ENCODE peak calls at places on chromosomes 4 and X, in four cellular contexts. L is stomach, X is upper lobe of left lung, M is lower leg skin. Y is an unnamed sample.

GRCh38 chr4:172095161-172095560 is 282.0 kb downstream of the GALNTL6 start:
- DNase-seq in L (no peak), X (no peak), M (no peak), Y (no peak)

GRCh38 chr4:19375931-19376330 is 875.8 kb upstream of the SLIT2 start:
- DNase-seq in L (no peak), X (no peak), M (no peak), Y (no peak)

GRCh38 chr4:76011700-76012387 is 4.5 kb upstream of the CXCL9 start:
- DNase-seq in L (no peak), X (no peak), M (no peak), Y (no peak)

GRCh38 chrX:153349952-153350351 is 16.0 kb downstream of the ZNF275 start:
- DNase-seq in L (no peak), X (no peak), M (no peak), Y (no peak)

GRCh38 chr4:138401330-138401729 is 159.2 kb upstream of the SLC7A11 start:
- DNase-seq in L (peak), X (no peak), M (no peak), Y (no peak)

GRCh38 chr4:52051615-52052474 is 741 bp downstream of the SPATA18 start:
- DNase-seq in L (peak), X (peak), M (peak), Y (no peak)

GRCh38 chr4:185734214-185734613 is 77.8 kb downstream of the SORBS2 start:
- DNase-seq in L (no peak), X (no peak), M (no peak), Y (no peak)

GRCh38 chr4:9594948-9595347 is 150.7 kb downstream of the DEFB131A start:
- DNase-seq in L (no peak), X (no peak), M (no peak), Y (no peak)

GRCh38 chr4:100414016-100414790 is 103.6 kb downstream of the EMCN start:
- DNase-seq in L (no peak), X (no peak), M (no peak), Y (no peak)

GRCh38 chr4:8277356-8278008 is 7.9 kb downstream of the HTRA3 start:
- DNase-seq in L (no peak), X (no peak), M (no peak), Y (no peak)

GRCh38 chr4:108433832-108434231 is 186.5 kb upstream of the RPL34 start:
- DNase-seq in L (no peak), X (no peak), M (no peak), Y (no peak)

GRCh38 chr4:148007303-148007702 is 275.4 kb downstream of the ARHGAP10 start:
- DNase-seq in L (no peak), X (no peak), M (no peak), Y (peak)

GRCh38 chrX:134423606-134424005 is 36.4 kb upstream of the HPRT1 start:
- DNase-seq in L (no peak), X (no peak), M (no peak), Y (no peak)

GRCh38 chr4:101304916-101305315 is 42.4 kb downstream of the PPP3CA start:
- DNase-seq in L (no peak), X (no peak), M (no peak), Y (no peak)

GRCh38 chr4:166501941-166502382 is 628.9 kb downstream of the TLL1 start:
- DNase-seq in L (no peak), X (peak), M (no peak), Y (peak)

GRCh38 chrX:150581093-150581775 is 12.8 kb downstream of the MTM1 start:
- DNase-seq in L (no peak), X (no peak), M (no peak), Y (peak)

GRCh38 chrX:100663651-100664050 is 19.7 kb downstream of the SRPX2 start:
- DNase-seq in L (no peak), X (no peak), M (no peak), Y (no peak)

GRCh38 chr4:56245547-56246229 is 141.6 kb downstream of the AASDH start:
- DNase-seq in L (no peak), X (no peak), M (no peak), Y (no peak)

GRCh38 chrX:81377329-81377728 is 175.4 kb downstream of the SH3BGRL start:
- DNase-seq in L (no peak), X (no peak), M (no peak), Y (no peak)

GRCh38 chrX:10929747-10930146 is 181.4 kb upstream of the HCCS start:
- DNase-seq in L (no peak), X (no peak), M (no peak), Y (no peak)

GRCh38 chrX:150688911-150689451 is 4.2 kb upstream of the MTMR1 start:
- DNase-seq in L (no peak), X (no peak), M (no peak), Y (peak)

GRCh38 chr4:82493721-82494425 is 63.5 kb downstream of the ENOPH1 start:
- DNase-seq in L (no peak), X (no peak), M (no peak), Y (no peak)

GRCh38 chrX:153773741-153774575 is 6.9 kb upstream of the SRPK3 start:
- DNase-seq in L (no peak), X (no peak), M (no peak), Y (no peak)

GRCh38 chrX:72306085-72306801 is 529 bp upstream of the CITED1 start:
- DNase-seq in L (no peak), X (no peak), M (no peak), Y (no peak)

GRCh38 chr4:89586864-89587263 is 250.1 kb downstream of the SNCA start:
- DNase-seq in L (no peak), X (no peak), M (no peak), Y (no peak)

GRCh38 chr4:186651181-186651603 is 72.5 kb downstream of the FAT1 start:
- DNase-seq in L (no peak), X (no peak), M (no peak), Y (no peak)

GRCh38 chrX:71652405-71652804 is 14.9 kb upstream of the LOC101059915 start:
- DNase-seq in L (peak), X (peak), M (no peak), Y (peak)

GRCh38 chr4:183563874-183564273 is 59.0 kb downstream of the ING2 start:
- DNase-seq in L (no peak), X (peak), M (peak), Y (peak)

GRCh38 chrX:39966186-39966585 is 131.6 kb downstream of the BCOR start:
- DNase-seq in L (no peak), X (no peak), M (no peak), Y (no peak)

GRCh38 chrX:131987252-131987651 is 35.9 kb upstream of the STK26 start:
- DNase-seq in L (no peak), X (no peak), M (no peak), Y (no peak)

GRCh38 chr4:81207793-81208192 is 7.2 kb downstream of the PRKG2 start:
- DNase-seq in L (no peak), X (no peak), M (peak), Y (no peak)

GRCh38 chr4:183807420-183808101 is 97.5 kb upstream of the STOX2 start:
- DNase-seq in L (no peak), X (no peak), M (no peak), Y (no peak)

GRCh38 chr4:77862478-77863216 is at the start of gene MRPL1:
- DNase-seq in L (peak), X (peak), M (peak), Y (peak)
- TF ChIP-seq POLR2A in L (peak), X (peak), M (no peak), Y (peak)

DNA sequence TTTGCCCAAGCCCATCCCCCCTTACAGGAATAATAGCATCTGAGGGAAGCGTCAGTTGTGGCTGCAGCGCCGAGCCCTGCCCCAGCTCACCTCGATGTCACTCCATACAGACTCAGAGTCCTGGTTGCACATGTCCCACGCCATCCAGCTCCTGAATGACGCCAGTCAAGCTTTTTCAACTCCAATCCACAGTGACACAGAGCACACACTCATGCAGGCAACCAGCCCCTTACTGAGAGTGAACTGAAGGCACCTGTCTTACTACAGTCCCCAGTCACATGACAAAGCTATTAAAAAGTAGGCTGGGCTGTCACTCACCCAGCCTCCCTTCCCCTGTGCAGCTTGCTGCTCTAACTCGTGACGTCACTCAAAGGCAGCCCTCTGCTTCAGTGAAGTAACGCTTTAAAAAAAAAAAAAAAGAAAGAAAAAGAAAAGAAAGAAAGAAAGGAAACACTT is at the start of gene PPARGC1A:
- DNase-seq in L (peak), X (peak), M (peak), Y (no peak)
- TF ChIP-seq POLR2A in L (no peak), X (peak), M (no peak), Y (no peak)

DNA sequence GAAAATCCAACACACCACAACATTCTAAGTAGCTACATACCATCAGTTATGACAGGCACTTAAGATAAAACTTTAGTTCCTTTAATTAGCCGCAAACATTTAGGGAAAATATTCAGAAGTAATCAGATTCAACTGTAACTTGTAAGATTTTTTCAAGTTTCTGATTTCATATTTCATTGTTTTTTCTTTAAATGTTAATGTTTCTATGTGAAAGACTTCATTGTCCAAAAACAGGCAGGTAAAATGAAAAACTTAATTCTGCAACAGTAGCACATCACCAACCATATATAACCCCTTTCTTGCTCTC is 11.6 kb upstream of the ODAM start:
- DNase-seq in L (no peak), X (no peak), M (no peak), Y (no peak)
- TF ChIP-seq POLR2A in L (no peak), X (no peak), M (no peak), Y (no peak)

GRCh38 chr4:73034896-73035295 is 34.6 kb downstream of the COX18 start:
- DNase-seq in L (no peak), X (no peak), M (no peak), Y (no peak)
- TF ChIP-seq POLR2A in L (no peak), X (no peak), M (no peak), Y (no peak)

DNA sequence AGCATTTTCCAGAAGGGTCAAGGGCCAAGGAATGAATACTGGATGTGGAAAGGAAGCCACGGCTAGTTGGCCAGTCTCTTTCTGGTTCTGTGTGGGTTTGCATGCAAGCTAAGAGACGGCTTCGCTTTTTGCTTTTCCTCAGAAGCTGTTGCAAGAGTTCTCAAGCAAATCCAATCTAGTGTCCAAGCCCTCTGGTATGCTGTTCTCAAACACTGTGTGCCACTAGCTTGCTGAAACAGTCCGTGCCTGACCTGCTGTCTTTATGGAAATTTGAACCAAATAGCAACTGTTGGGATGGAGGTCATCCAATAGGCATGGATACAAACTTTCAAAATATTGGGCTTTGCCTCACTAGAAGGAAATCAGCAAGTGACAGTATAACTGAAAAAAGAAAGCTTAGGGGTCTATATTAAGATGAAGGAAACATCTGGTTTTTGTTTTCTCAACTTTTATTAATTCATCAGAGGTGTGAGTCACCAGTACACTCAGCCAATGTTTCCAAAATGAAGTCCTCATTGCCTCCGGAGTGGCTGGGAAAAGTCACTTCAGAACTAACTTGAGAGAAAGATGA is 70.5 kb downstream of the SLC9A6 start:
- DNase-seq in L (no peak), X (no peak), M (peak), Y (no peak)
- TF ChIP-seq POLR2A in L (no peak), X (no peak), M (no peak), Y (no peak)

GRCh38 chr4:15001248-15001824 is 945 bp upstream of the CPEB2 start:
- DNase-seq in L (peak), X (peak), M (peak), Y (no peak)
- TF ChIP-seq POLR2A in L (no peak), X (no peak), M (no peak), Y (peak)